ENCODE peak calls at places on chromosomes 11 and 22, in four cellular contexts. B, E, W and D are unnamed samples.

GRCh38 chr11:76700177-76701100 is 29.9 kb upstream of the LRRC32 start:
- DNase-seq in B (no peak), E (no peak), W (no peak), D (no peak)

GRCh38 chr11:134275534-134276395 is at the start of gene GLB1L3:
- DNase-seq in B (peak), W (peak), E (peak), D (peak)

GRCh38 chr11:120078397-120078796 is 59.5 kb downstream of the TRIM29 start:
- DNase-seq in B (no peak), W (no peak), E (no peak), D (no peak)

GRCh38 chr11:44463751-44464150 is 101.7 kb upstream of the CD82 start:
- DNase-seq in W (no peak), E (no peak), B (no peak), D (no peak)

GRCh38 chr22:38843716-38844660 is at the start of gene NPTXR:
- DNase-seq in B (peak), E (peak), W (peak), D (peak)

GRCh38 chr22:27982106-27982505 is 63.0 kb upstream of the PITPNB start:
- DNase-seq in W (no peak), E (no peak), B (no peak), D (peak)

GRCh38 chr11:110972640-110973039 is 260.4 kb upstream of the ARHGAP20 start:
- DNase-seq in W (no peak), E (no peak), B (no peak), D (no peak)

GRCh38 chr22:49686495-49687219 is 141.0 kb downstream of the BRD1 start:
- DNase-seq in W (no peak), E (no peak), B (no peak), D (no peak)

GRCh38 chr11:14956111-14956510 is 16.0 kb downstream of the CALCA start:
- DNase-seq in E (no peak), W (no peak), B (no peak), D (no peak)

GRCh38 chr22:49500942-49501395 is 326.7 kb downstream of the BRD1 start:
- DNase-seq in E (no peak), W (no peak), B (no peak), D (no peak)

GRCh38 chr11:46382644-46383403 is 1.4 kb downstream of the MDK start:
- DNase-seq in E (no peak), W (no peak), B (no peak), D (no peak)

GRCh38 chr11:132448334-132448995 is 1078.0 kb downstream of the NTM start:
- DNase-seq in B (no peak), E (no peak), W (no peak), D (no peak)

GRCh38 chr11:103545551-103545950 is 436.3 kb downstream of the DYNC2H1 start:
- DNase-seq in W (no peak), B (no peak), E (no peak), D (no peak)

GRCh38 chr22:46432164-46433068 is 96.9 kb downstream of the TRMU start:
- DNase-seq in W (peak), E (peak), B (no peak), D (peak)

GRCh38 chr11:24372491-24372890 is 124.4 kb upstream of the LUZP2 start:
- DNase-seq in B (no peak), W (no peak), E (no peak), D (no peak)

GRCh38 chr22:36237462-36238347 is 1.6 kb downstream of the APOL2 start:
- DNase-seq in W (no peak), B (no peak), E (no peak), D (no peak)

GRCh38 chr11:12811861-12812260 is 137.6 kb downstream of the TEAD1 start:
- DNase-seq in W (no peak), E (no peak), B (no peak), D (no peak)

GRCh38 chr11:69656536-69657455 is 15.8 kb downstream of the CCND1 start:
- DNase-seq in W (peak), E (no peak), B (no peak), D (no peak)

GRCh38 chr11:108654994-108655631 is 9.8 kb upstream of the DDX10 start:
- DNase-seq in W (peak), E (no peak), B (no peak), D (no peak)